ENCODE peak calls at places on chromosomes 13 and 19, in seven cellular contexts. M is fibroblast of the conjunctiva, R is SK-N-MC, W is HFF-Myc, U is NCI-H524, N is endodermal cell, A is omental fat pad. G is an unnamed sample.

GRCh38 chr19:4043966-4044365 is 22.7 kb downstream of the ZBTB7A start:
- DNase-seq in M (no peak), R (no peak), W (no peak), U (no peak), N (no peak), A (no peak), G (no peak)

GRCh38 chr13:75860935-75861334 is 224.8 kb downstream of the LMO7 start:
- DNase-seq in M (no peak), R (no peak), W (no peak), U (no peak), N (no peak), A (no peak), G (no peak)

GRCh38 chr13:43270043-43270830 is 246.9 kb downstream of the DNAJC15 start:
- DNase-seq in M (no peak), R (no peak), W (no peak), U (no peak), N (no peak), A (no peak), G (no peak)

GRCh38 chr13:113064534-113065405 is 40.8 kb upstream of the F7 start:
- DNase-seq in M (peak), R (no peak), W (no peak), U (no peak), N (no peak), A (no peak), G (no peak)

GRCh38 chr19:18346091-18346490 is 5.7 kb downstream of the PGPEP1 start:
- DNase-seq in M (no peak), R (no peak), W (no peak), U (no peak), N (peak), A (no peak), G (no peak)

GRCh38 chr19:7109678-7110289 is 40.3 kb downstream of the ZNF557 start:
- DNase-seq in M (no peak), R (no peak), W (no peak), U (no peak), N (peak), A (no peak), G (no peak)

GRCh38 chr13:50323440-50324070 is 308.3 kb downstream of the KCNRG start:
- DNase-seq in M (peak), R (no peak), W (peak), U (no peak), N (no peak), A (no peak), G (no peak)

GRCh38 chr19:7456964-7457541 is 31.8 kb downstream of the PEX11G start:
- DNase-seq in M (no peak), R (no peak), W (no peak), U (peak), N (no peak), A (no peak), G (peak)

GRCh38 chr19:55443824-55444719 is 972 bp upstream of the SHISA7 start:
- DNase-seq in M (no peak), R (no peak), W (no peak), U (no peak), N (no peak), A (no peak), G (no peak)

GRCh38 chr13:50320297-50320862 is 305.1 kb downstream of the KCNRG start:
- DNase-seq in M (no peak), R (no peak), W (no peak), U (no peak), N (no peak), A (no peak), G (no peak)

GRCh38 chr19:47255947-47256687 is at the start of gene CCDC9:
- DNase-seq in M (peak), R (peak), W (peak), U (peak), N (peak), A (peak), G (peak)

GRCh38 chr13:20489185-20489820 is 36.4 kb downstream of the CRYL1 start:
- DNase-seq in M (peak), R (no peak), W (no peak), U (peak), N (peak), A (no peak), G (no peak)

GRCh38 chr13:44458313-44458975 is 84.8 kb downstream of the SERP2 start:
- DNase-seq in M (no peak), R (no peak), W (no peak), U (no peak), N (no peak), A (no peak), G (no peak)

GRCh38 chr13:50106559-50106958 is 91.3 kb downstream of the KCNRG start:
- DNase-seq in M (no peak), R (no peak), W (no peak), U (no peak), N (no peak), A (no peak), G (no peak)

GRCh38 chr19:10517760-10518443 is 655 bp upstream of the S1PR5 start:
- DNase-seq in M (no peak), R (no peak), W (no peak), U (no peak), N (peak), A (no peak), G (no peak)

GRCh38 chr13:35859981-35860380 is 271.2 kb downstream of the DCLK1 start:
- DNase-seq in M (no peak), R (no peak), W (no peak), U (no peak), N (no peak), A (no peak), G (no peak)

GRCh38 chr13:27924529-27925141 is 4.8 kb downstream of the PDX1 start:
- DNase-seq in M (no peak), R (no peak), W (no peak), U (no peak), N (no peak), A (no peak), G (no peak)

GRCh38 chr19:2221918-2222317 is 14.2 kb downstream of the PLEKHJ1 start:
- DNase-seq in M (no peak), R (no peak), W (no peak), U (no peak), N (no peak), A (no peak), G (peak)

GRCh38 chr19:2330632-2331284 is 2.3 kb downstream of the SPPL2B start:
- DNase-seq in M (no peak), R (no peak), W (no peak), U (no peak), N (no peak), A (no peak), G (no peak)

GRCh38 chr13:102721800-102722231 is 27.0 kb upstream of the METTL21C start:
- DNase-seq in M (peak), R (no peak), W (no peak), U (no peak), N (no peak), A (no peak), G (no peak)

GRCh38 chr19:29315566-29315965 is 102.6 kb upstream of the UQCRFS1 start:
- DNase-seq in M (no peak), R (no peak), W (no peak), U (no peak), N (no peak), A (no peak), G (no peak)

GRCh38 chr13:32537580-32538233 is 888 bp downstream of the N4BP2L2 start:
- DNase-seq in M (no peak), R (no peak), W (no peak), U (no peak), N (peak), A (no peak), G (peak)

GRCh38 chr19:47004012-47004465 is 15.6 kb upstream of the NPAS1 start:
- DNase-seq in M (no peak), R (no peak), W (no peak), U (no peak), N (no peak), A (no peak), G (no peak)

GRCh38 chr13:79141082-79141481 is 265.0 kb downstream of the RBM26 start:
- DNase-seq in M (no peak), R (no peak), W (no peak), U (peak), N (no peak), A (no peak), G (peak)

GRCh38 chr19:55069137-55069858 is 6.3 kb upstream of the RDH13 start:
- DNase-seq in M (no peak), R (no peak), W (no peak), U (no peak), N (peak), A (no peak), G (peak)

GRCh38 chr19:8367327-8368001 is 3.5 kb downstream of the ANGPTL4 start:
- DNase-seq in M (peak), R (no peak), W (peak), U (peak), N (peak), A (peak), G (peak)

G was measured in WERI-Rb-1.